ENCODE peak calls at places on chromosomes 5 and 9, in five cellular contexts. V is ecto neural progenitor cell, X is germinal center, U is RCC 7860, Z is Right ventricle myocardium superior. F is an unnamed sample.

GRCh38 chr9:69905291-69905690 is 84.7 kb downstream of the CFAP95 start:
- DNase-seq in V (no peak), U (no peak), X (no peak), Z (no peak), F (no peak)

GRCh38 chr5:2921176-2921575 is 169.7 kb upstream of the IRX2 start:
- DNase-seq in X (no peak), U (no peak), V (peak; percentile 11), Z (no peak), F (no peak)

GRCh38 chr9:126781717-126782388 is 23.0 kb upstream of the ZBTB43 start:
- DNase-seq in U (peak; percentile 47), V (peak; percentile 95), Z (peak; percentile 91), X (peak; percentile 77), F (peak; percentile 75)

GRCh38 chr9:91948423-91949292 is 1.4 kb downstream of the ROR2 start:
- DNase-seq in Z (peak; percentile 47), V (peak; percentile 86), U (peak; percentile 21), X (peak; percentile 30), F (no peak)

GRCh38 chr5:18652404-18653215 is 1018.4 kb downstream of the TAF11L14 start:
- DNase-seq in U (no peak), Z (no peak), V (no peak), X (no peak), F (no peak)

GRCh38 chr5:157772077-157772613 is 28.6 kb downstream of the LSM11 start:
- DNase-seq in V (no peak), U (no peak), Z (no peak), X (no peak), F (no peak)

GRCh38 chr9:35792044-35792813 is 838 bp downstream of the NPR2 start:
- DNase-seq in X (no peak), U (no peak), V (no peak), Z (no peak), F (no peak)

GRCh38 chr5:59293700-59294099 is 599.8 kb downstream of the PDE4D start:
- DNase-seq in Z (no peak), U (no peak), X (no peak), V (no peak), F (no peak)

GRCh38 chr5:128341056-128341455 is 197.0 kb downstream of the FBN2 start:
- DNase-seq in X (no peak), V (no peak), Z (no peak), U (no peak), F (no peak)

GRCh38 chr9:17081814-17082213 is 53.0 kb upstream of the CNTLN start:
- DNase-seq in X (no peak), Z (no peak), V (no peak), U (no peak), F (no peak)

GRCh38 chr5:37900692-37901091 is 60.9 kb upstream of the GDNF start:
- DNase-seq in Z (peak; percentile 89), V (no peak), X (no peak), U (peak; percentile 54), F (no peak)

GRCh38 chr9:93114169-93114983 is 18.4 kb downstream of the CARD19 start:
- DNase-seq in Z (peak; percentile 44), U (no peak), V (no peak), X (no peak), F (no peak)

GRCh38 chr5:60287174-60287771 is 393.7 kb upstream of the PDE4D start:
- DNase-seq in X (peak; percentile 36), U (peak; percentile 8), Z (peak; percentile 54), V (peak; percentile 70), F (no peak)

GRCh38 chr5:74630387-74631087 is 10.0 kb downstream of the ENC1 start:
- DNase-seq in Z (no peak), U (peak; percentile 60), V (no peak), X (no peak), F (no peak)

GRCh38 chr9:92948032-92948534 is 760 bp downstream of the FGD3 start:
- DNase-seq in U (no peak), Z (no peak), V (no peak), X (no peak), F (no peak)

GRCh38 chr5:5145651-5146529 is 5.8 kb downstream of the ADAMTS16 start:
- DNase-seq in U (peak; percentile 99), X (no peak), Z (no peak), V (no peak), F (no peak)

GRCh38 chr5:171226864-171227263 is 82.2 kb upstream of the TLX3 start:
- DNase-seq in V (no peak), Z (no peak), U (no peak), X (no peak), F (no peak)

GRCh38 chr5:154010660-154011059 is 28.1 kb downstream of the FAM114A2 start:
- DNase-seq in V (no peak), U (no peak), Z (no peak), X (no peak), F (no peak)

GRCh38 chr9:36961568-36962360 is 72.3 kb downstream of the PAX5 start:
- DNase-seq in V (peak; percentile 47), Z (no peak), U (no peak), X (no peak), F (no peak)

GRCh38 chr9:91483189-91483691 is 59.6 kb upstream of the NFIL3 start:
- DNase-seq in Z (peak; percentile 59), V (no peak), X (no peak), U (no peak), F (no peak)

GRCh38 chr5:859391-859790 is 8.6 kb upstream of the ZDHHC11 start:
- DNase-seq in X (no peak), U (no peak), V (no peak), Z (no peak), F (no peak)

GRCh38 chr5:61279725-61280124 is 52.3 kb upstream of the ZSWIM6 start:
- DNase-seq in Z (no peak), V (no peak), X (no peak), U (no peak), F (no peak)

GRCh38 chr5:89211836-89212235 is 328.9 kb upstream of the MEF2C start:
- DNase-seq in Z (no peak), X (no peak), U (peak; percentile 14), V (no peak), F (no peak)

GRCh38 chr9:94903961-94904421 is 177.5 kb downstream of the AOPEP start:
- DNase-seq in X (no peak), Z (no peak), U (no peak), V (peak; percentile 3), F (no peak)

GRCh38 chr9:89940625-89941024 is 335.8 kb downstream of the GADD45G start:
- DNase-seq in Z (no peak), V (no peak), X (no peak), U (no peak), F (no peak)

GRCh38 chr5:8458038-8458383 is 589.1 kb downstream of the MTRR start:
- DNase-seq in U (no peak), X (no peak), Z (no peak), V (no peak), F (no peak)

GRCh38 chr9:93669958-93670207 is 93.5 kb downstream of the PHF2 start:
- DNase-seq in U (no peak), X (no peak), Z (peak; percentile 34), V (peak; percentile 30), F (no peak)

GRCh38 chr5:159928122-159928960 is 12.1 kb downstream of the ADRA1B start:
- DNase-seq in X (no peak), V (no peak), U (peak; percentile 73), Z (peak; percentile 76), F (no peak)

GRCh38 chr5:43110606-43111170 is 10.0 kb upstream of the ZNF131 start:
- DNase-seq in U (no peak), Z (no peak), V (no peak), X (no peak), F (no peak)

GRCh38 chr5:92941806-92942205 is 639.2 kb downstream of the NR2F1-AS1 start:
- DNase-seq in U (no peak), Z (no peak), X (no peak), V (no peak), F (no peak)

GRCh38 chr5:142901476-142902187 is 131.5 kb downstream of the ARHGAP26 start:
- DNase-seq in U (no peak), Z (no peak), V (no peak), X (no peak), F (no peak)

GRCh38 chr9:94900222-94901018 is 173.9 kb downstream of the AOPEP start:
- DNase-seq in X (no peak), U (peak; percentile 69), Z (no peak), V (peak; percentile 16), F (no peak)

GRCh38 chr5:132064140-132064539 is 3.7 kb downstream of the IL3 start:
- DNase-seq in Z (no peak), U (no peak), X (no peak), V (no peak), F (no peak)

GRCh38 chr9:112853882-112854585 is 36.6 kb downstream of the SLC46A2 start:
- DNase-seq in Z (no peak), U (no peak), X (no peak), V (no peak), F (no peak)

GRCh38 chr9:137422668-137423000 is 328 bp downstream of the EXD3 start:
- DNase-seq in X (peak; percentile 38), Z (peak; percentile 53), V (peak; percentile 66), U (peak; percentile 14), F (no peak)

GRCh38 chr5:31806566-31806965 is 167.6 kb downstream of the PDZD2 start:
- DNase-seq in Z (no peak), X (no peak), U (no peak), V (no peak), F (no peak)

GRCh38 chr5:173714551-173715428 is 98.3 kb upstream of the BOD1 start:
- DNase-seq in Z (no peak), U (peak; percentile 34), V (no peak), X (peak; percentile 25), F (no peak)

GRCh38 chr5:60248900-60249299 is 355.4 kb upstream of the PDE4D start:
- DNase-seq in Z (peak; percentile 46), V (no peak), U (no peak), X (peak; percentile 5), F (no peak)

GRCh38 chr5:22649076-22649475 is 204.1 kb downstream of the CDH12 start:
- DNase-seq in Z (no peak), U (no peak), V (no peak), X (no peak), F (no peak)

F was measured in activated gamma-delta T cell treated with anti-CD3 and anti-CD28 coated beads, Interleukin-2, amount 50 U/mL, for 16 hours.